ENCODE peak calls at places on chromosomes 7 and 10, in eight cellular contexts. One of them, this sample, is unnamed.
A peak's percentile ranks its signal among the peaks of the same experiment; 100 is the strongest.

GRCh38 chr10:92354587-92354986 is 63.6 kb downstream of the MARCHF5 start:
- DNase-seq in left lung: no peak
- DNase-seq in activated CD4-positive, alpha-beta T cell treated with anti-CD3 and anti-CD28 coated beads for 36 hours: no peak
- DNase-seq in activated naive CD4-positive, alpha-beta T cell: no peak
- DNase-seq in amniotic stem cell: no peak
- DNase-seq in cardiac muscle cell: no peak
- DNase-seq in posterior cingulate gyrus: no peak
- DNase-seq in A172: no peak
- DNase-seq in this sample: no peak

GRCh38 chr7:76066716-76067503 is 19.0 kb downstream of the MDH2 start:
- DNase-seq in activated naive CD4-positive, alpha-beta T cell: no peak
- DNase-seq in left lung: no peak
- DNase-seq in A172: no peak
- DNase-seq in cardiac muscle cell: no peak
- DNase-seq in amniotic stem cell: no peak
- DNase-seq in posterior cingulate gyrus: no peak
- DNase-seq in activated CD4-positive, alpha-beta T cell treated with anti-CD3 and anti-CD28 coated beads for 36 hours: no peak
- DNase-seq in this sample: no peak

GRCh38 chr7:44757311-44757710 is 8.7 kb downstream of the ZMIZ2 start:
- DNase-seq in activated naive CD4-positive, alpha-beta T cell: no peak
- DNase-seq in posterior cingulate gyrus: peak; percentile 50
- DNase-seq in amniotic stem cell: no peak
- DNase-seq in cardiac muscle cell: no peak
- DNase-seq in left lung: no peak
- DNase-seq in A172: no peak
- DNase-seq in activated CD4-positive, alpha-beta T cell treated with anti-CD3 and anti-CD28 coated beads for 36 hours: no peak
- DNase-seq in this sample: no peak

GRCh38 chr7:45543470-45543869 is 30.7 kb upstream of the ADCY1 start:
- DNase-seq in amniotic stem cell: no peak
- DNase-seq in activated CD4-positive, alpha-beta T cell treated with anti-CD3 and anti-CD28 coated beads for 36 hours: no peak
- DNase-seq in A172: no peak
- DNase-seq in activated naive CD4-positive, alpha-beta T cell: no peak
- DNase-seq in posterior cingulate gyrus: no peak
- DNase-seq in cardiac muscle cell: no peak
- DNase-seq in left lung: no peak
- DNase-seq in this sample: no peak

GRCh38 chr10:48470115-48470892 is 134.6 kb downstream of the ARHGAP22 start:
- DNase-seq in posterior cingulate gyrus: no peak
- DNase-seq in cardiac muscle cell: peak; percentile 42
- DNase-seq in activated CD4-positive, alpha-beta T cell treated with anti-CD3 and anti-CD28 coated beads for 36 hours: no peak
- DNase-seq in activated naive CD4-positive, alpha-beta T cell: no peak
- DNase-seq in amniotic stem cell: no peak
- DNase-seq in A172: no peak
- DNase-seq in left lung: no peak
- DNase-seq in this sample: peak; percentile 45

GRCh38 chr10:69278446-69278963 is at the start of gene HK1:
- DNase-seq in left lung: no peak
- DNase-seq in posterior cingulate gyrus: no peak
- DNase-seq in A172: no peak
- DNase-seq in cardiac muscle cell: peak; percentile 25
- DNase-seq in amniotic stem cell: no peak
- DNase-seq in activated CD4-positive, alpha-beta T cell treated with anti-CD3 and anti-CD28 coated beads for 36 hours: no peak
- DNase-seq in activated naive CD4-positive, alpha-beta T cell: no peak
- DNase-seq in this sample: peak; percentile 57

GRCh38 chr10:33410096-33410859 is 75.8 kb upstream of the NRP1 start:
- DNase-seq in A172: peak; percentile 27
- DNase-seq in activated CD4-positive, alpha-beta T cell treated with anti-CD3 and anti-CD28 coated beads for 36 hours: no peak
- DNase-seq in activated naive CD4-positive, alpha-beta T cell: no peak
- DNase-seq in amniotic stem cell: no peak
- DNase-seq in posterior cingulate gyrus: no peak
- DNase-seq in left lung: no peak
- DNase-seq in cardiac muscle cell: no peak
- DNase-seq in this sample: no peak

GRCh38 chr10:100327007-100327700 is 2.9 kb downstream of the PKD2L1 start:
- DNase-seq in A172: no peak
- DNase-seq in amniotic stem cell: no peak
- DNase-seq in activated naive CD4-positive, alpha-beta T cell: no peak
- DNase-seq in posterior cingulate gyrus: peak; percentile 29
- DNase-seq in activated CD4-positive, alpha-beta T cell treated with anti-CD3 and anti-CD28 coated beads for 36 hours: peak; percentile 65
- DNase-seq in left lung: no peak
- DNase-seq in cardiac muscle cell: no peak
- DNase-seq in this sample: no peak

GRCh38 chr10:103667390-103667789 is 173.9 kb downstream of the NEURL1 start:
- DNase-seq in cardiac muscle cell: no peak
- DNase-seq in amniotic stem cell: no peak
- DNase-seq in activated naive CD4-positive, alpha-beta T cell: no peak
- DNase-seq in left lung: no peak
- DNase-seq in A172: no peak
- DNase-seq in posterior cingulate gyrus: no peak
- DNase-seq in activated CD4-positive, alpha-beta T cell treated with anti-CD3 and anti-CD28 coated beads for 36 hours: no peak
- DNase-seq in this sample: no peak

GRCh38 chr7:45292481-45292880 is 134.9 kb downstream of the RAMP3 start:
- DNase-seq in A172: no peak
- DNase-seq in activated CD4-positive, alpha-beta T cell treated with anti-CD3 and anti-CD28 coated beads for 36 hours: no peak
- DNase-seq in cardiac muscle cell: peak; percentile 55
- DNase-seq in amniotic stem cell: no peak
- DNase-seq in posterior cingulate gyrus: no peak
- DNase-seq in left lung: no peak
- DNase-seq in activated naive CD4-positive, alpha-beta T cell: no peak
- DNase-seq in this sample: no peak

GRCh38 chr10:34480345-34480744 is 334.8 kb downstream of the PARD3 start:
- DNase-seq in activated naive CD4-positive, alpha-beta T cell: no peak
- DNase-seq in posterior cingulate gyrus: no peak
- DNase-seq in left lung: no peak
- DNase-seq in activated CD4-positive, alpha-beta T cell treated with anti-CD3 and anti-CD28 coated beads for 36 hours: no peak
- DNase-seq in A172: no peak
- DNase-seq in amniotic stem cell: no peak
- DNase-seq in cardiac muscle cell: no peak
- DNase-seq in this sample: no peak

GRCh38 chr10:90149563-90149962 is 448.2 kb downstream of the KIF20B start:
- DNase-seq in left lung: no peak
- DNase-seq in amniotic stem cell: no peak
- DNase-seq in posterior cingulate gyrus: no peak
- DNase-seq in activated CD4-positive, alpha-beta T cell treated with anti-CD3 and anti-CD28 coated beads for 36 hours: no peak
- DNase-seq in activated naive CD4-positive, alpha-beta T cell: no peak
- DNase-seq in cardiac muscle cell: no peak
- DNase-seq in A172: no peak
- DNase-seq in this sample: no peak

GRCh38 chr7:154914580-154915380 is 88.1 kb downstream of the PAXIP1 start:
- DNase-seq in activated naive CD4-positive, alpha-beta T cell: no peak
- DNase-seq in cardiac muscle cell: no peak
- DNase-seq in amniotic stem cell: no peak
- DNase-seq in posterior cingulate gyrus: no peak
- DNase-seq in A172: no peak
- DNase-seq in activated CD4-positive, alpha-beta T cell treated with anti-CD3 and anti-CD28 coated beads for 36 hours: peak; percentile 33
- DNase-seq in left lung: no peak
- DNase-seq in this sample: no peak

GRCh38 chr7:745431-745980 is 18.4 kb upstream of the PRKAR1B start:
- DNase-seq in amniotic stem cell: no peak
- DNase-seq in posterior cingulate gyrus: no peak
- DNase-seq in activated CD4-positive, alpha-beta T cell treated with anti-CD3 and anti-CD28 coated beads for 36 hours: no peak
- DNase-seq in activated naive CD4-positive, alpha-beta T cell: no peak
- DNase-seq in left lung: no peak
- DNase-seq in A172: no peak
- DNase-seq in cardiac muscle cell: peak; percentile 69
- DNase-seq in this sample: no peak

GRCh38 chr7:22147113-22147512 is 201.4 kb upstream of the CDCA7L start:
- DNase-seq in amniotic stem cell: no peak
- DNase-seq in left lung: no peak
- DNase-seq in A172: no peak
- DNase-seq in cardiac muscle cell: no peak
- DNase-seq in activated CD4-positive, alpha-beta T cell treated with anti-CD3 and anti-CD28 coated beads for 36 hours: peak; percentile 41
- DNase-seq in posterior cingulate gyrus: no peak
- DNase-seq in activated naive CD4-positive, alpha-beta T cell: no peak
- DNase-seq in this sample: no peak

GRCh38 chr10:2137549-2138174 is 400.3 kb upstream of the ADARB2 start:
- DNase-seq in amniotic stem cell: no peak
- DNase-seq in A172: peak; percentile 5
- DNase-seq in posterior cingulate gyrus: no peak
- DNase-seq in activated naive CD4-positive, alpha-beta T cell: no peak
- DNase-seq in cardiac muscle cell: peak; percentile 52
- DNase-seq in activated CD4-positive, alpha-beta T cell treated with anti-CD3 and anti-CD28 coated beads for 36 hours: peak; percentile 38
- DNase-seq in left lung: no peak
- DNase-seq in this sample: no peak

GRCh38 chr7:157404845-157405481 is 68.2 kb downstream of the DNAJB6 start:
- DNase-seq in left lung: peak; percentile 73
- DNase-seq in activated CD4-positive, alpha-beta T cell treated with anti-CD3 and anti-CD28 coated beads for 36 hours: peak; percentile 71
- DNase-seq in cardiac muscle cell: no peak
- DNase-seq in A172: peak; percentile 89
- DNase-seq in posterior cingulate gyrus: no peak
- DNase-seq in activated naive CD4-positive, alpha-beta T cell: no peak
- DNase-seq in amniotic stem cell: peak; percentile 81
- DNase-seq in this sample: no peak

GRCh38 chr7:37446371-37446770 is 2.3 kb downstream of the ELMO1 start:
- DNase-seq in amniotic stem cell: no peak
- DNase-seq in A172: no peak
- DNase-seq in cardiac muscle cell: no peak
- DNase-seq in posterior cingulate gyrus: no peak
- DNase-seq in activated CD4-positive, alpha-beta T cell treated with anti-CD3 and anti-CD28 coated beads for 36 hours: no peak
- DNase-seq in activated naive CD4-positive, alpha-beta T cell: no peak
- DNase-seq in left lung: no peak
- DNase-seq in this sample: no peak

GRCh38 chr10:127880557-127880956 is 12.2 kb downstream of the CLRN3 start:
- DNase-seq in activated naive CD4-positive, alpha-beta T cell: no peak
- DNase-seq in posterior cingulate gyrus: no peak
- DNase-seq in left lung: no peak
- DNase-seq in cardiac muscle cell: no peak
- DNase-seq in amniotic stem cell: no peak
- DNase-seq in activated CD4-positive, alpha-beta T cell treated with anti-CD3 and anti-CD28 coated beads for 36 hours: no peak
- DNase-seq in A172: no peak
- DNase-seq in this sample: no peak

GRCh38 chr7:22138106-22138505 is 192.4 kb upstream of the CDCA7L start:
- DNase-seq in left lung: no peak
- DNase-seq in cardiac muscle cell: no peak
- DNase-seq in amniotic stem cell: no peak
- DNase-seq in posterior cingulate gyrus: no peak
- DNase-seq in activated CD4-positive, alpha-beta T cell treated with anti-CD3 and anti-CD28 coated beads for 36 hours: no peak
- DNase-seq in A172: no peak
- DNase-seq in activated naive CD4-positive, alpha-beta T cell: no peak
- DNase-seq in this sample: no peak

GRCh38 chr10:104441601-104442000 is 88.0 kb downstream of the CFAP58 start:
- DNase-seq in left lung: no peak
- DNase-seq in activated naive CD4-positive, alpha-beta T cell: no peak
- DNase-seq in cardiac muscle cell: no peak
- DNase-seq in amniotic stem cell: peak; percentile 57
- DNase-seq in A172: peak; percentile 93
- DNase-seq in activated CD4-positive, alpha-beta T cell treated with anti-CD3 and anti-CD28 coated beads for 36 hours: no peak
- DNase-seq in posterior cingulate gyrus: no peak
- DNase-seq in this sample: no peak

This sample was measured in ecto neural progenitor cell.